ENCODE peak calls at places on chromosomes 1 and 21, in five cellular contexts. E is mesendoderm, P is mesenchymal stem cell, V is H1, H is neuronal stem cell. N is an unnamed sample.

GRCh38 chr21:29080454-29080930 is 7.0 kb upstream of the CCT8 start:
- DNase-seq in E (no peak), P (no peak), V (no peak), H (no peak), N (peak)

GRCh38 chr1:68600049-68600661 is 103.3 kb upstream of the DEPDC1 start:
- DNase-seq in E (peak), P (peak), V (peak), H (no peak), N (peak)

GRCh38 chr1:114468710-114469468 is 42.1 kb downstream of the TRIM33 start:
- DNase-seq in E (no peak), P (peak), V (no peak), H (no peak), N (peak)

GRCh38 chr1:93876284-93876683 is 2.7 kb downstream of the DNTTIP2 start:
- DNase-seq in E (no peak), P (peak), V (no peak), H (no peak), N (no peak)

GRCh38 chr1:165344736-165345135 is 11.8 kb downstream of the LMX1A start:
- DNase-seq in E (no peak), P (no peak), V (no peak), H (no peak), N (no peak)

GRCh38 chr21:42363331-42363730 is 3.0 kb downstream of the TFF1 start:
- DNase-seq in E (no peak), P (no peak), V (no peak), H (no peak), N (no peak)

GRCh38 chr1:165824269-165824643 is 3.2 kb upstream of the UCK2 start:
- DNase-seq in E (no peak), P (no peak), V (no peak), H (no peak), N (no peak)

GRCh38 chr21:34630536-34631143 is 15.7 kb upstream of the RCAN1 start:
- DNase-seq in E (peak), P (peak), V (no peak), H (peak), N (peak)

GRCh38 chr1:85078903-85079302 is 30.6 kb upstream of the MCOLN3 start:
- DNase-seq in E (peak), P (peak), V (no peak), H (no peak), N (peak)

GRCh38 chr1:161970633-161971032 is 53.0 kb downstream of the OLFML2B start:
- DNase-seq in E (no peak), P (no peak), V (no peak), H (no peak), N (no peak)

GRCh38 chr1:179821524-179821923 is 56.1 kb downstream of the TOR1AIP2 start:
- DNase-seq in E (no peak), P (no peak), V (no peak), H (no peak), N (no peak)

GRCh38 chr1:156608036-156608674 is 6.9 kb upstream of the GPATCH4 start:
- DNase-seq in E (peak), P (peak), V (no peak), H (no peak), N (peak)

GRCh38 chr1:844472-845026 is 79.2 kb upstream of the SAMD11 start:
- DNase-seq in E (peak), P (no peak), V (no peak), H (no peak), N (no peak)

GRCh38 chr1:20343937-20344302 is 53.2 kb downstream of the VWA5B1 start:
- DNase-seq in E (no peak), P (no peak), V (no peak), H (no peak), N (no peak)

GRCh38 chr1:240337795-240338194 is 246.1 kb downstream of the FMN2 start:
- DNase-seq in E (no peak), P (peak), V (no peak), H (no peak), N (peak)

GRCh38 chr1:67226688-67227087 is 60.4 kb downstream of the IL23R start:
- DNase-seq in E (no peak), P (no peak), V (no peak), H (no peak), N (no peak)

GRCh38 chr1:14820320-14821085 is 222.0 kb downstream of the KAZN start:
- DNase-seq in E (no peak), P (no peak), V (no peak), H (no peak), N (no peak)

GRCh38 chr1:224542783-224543440 is 73.2 kb upstream of the CNIH3 start:
- DNase-seq in E (peak), P (peak), V (no peak), H (no peak), N (peak)

GRCh38 chr1:185439727-185440415 is 122.8 kb upstream of the IVNS1ABP start:
- DNase-seq in E (no peak), P (peak), V (no peak), H (no peak), N (peak)

GRCh38 chr1:51712590-51712989 is 95.7 kb downstream of the OSBPL9 start:
- DNase-seq in E (no peak), P (no peak), V (no peak), H (no peak), N (no peak)

GRCh38 chr1:113913312-113913668 is 8.2 kb downstream of the DCLRE1B start:
- DNase-seq in E (no peak), P (no peak), V (no peak), H (no peak), N (no peak)

GRCh38 chr1:33181906-33182305 is at the start of gene TRIM62:
- DNase-seq in E (peak), P (peak), V (peak), H (peak), N (peak)

GRCh38 chr1:15146971-15147376 is 6.6 kb upstream of the TMEM51 start:
- DNase-seq in E (no peak), P (no peak), V (no peak), H (no peak), N (no peak)

GRCh38 chr1:89633745-89634625 is 1.1 kb downstream of the LRRC8C start:
- DNase-seq in E (peak), P (peak), V (no peak), H (peak), N (peak)

GRCh38 chr1:20620005-20620404 is 13.3 kb upstream of the PINK1 start:
- DNase-seq in E (no peak), P (no peak), V (no peak), H (no peak), N (no peak)

GRCh38 chr1:67558449-67559193 is 126.4 kb upstream of the GADD45A start:
- DNase-seq in E (no peak), P (no peak), V (no peak), H (no peak), N (no peak)

GRCh38 chr1:92638498-92638897 is 146.4 kb downstream of the EVI5 start:
- DNase-seq in E (no peak), P (no peak), V (no peak), H (no peak), N (no peak)

GRCh38 chr1:78303620-78304019 is 187.2 kb upstream of the PTGFR start:
- DNase-seq in E (no peak), P (peak), V (no peak), H (no peak), N (peak)

GRCh38 chr1:70090875-70091274 is 114.5 kb downstream of the LRRC40 start:
- DNase-seq in E (peak), P (peak), V (no peak), H (no peak), N (peak)

GRCh38 chr1:228319352-228320088 is 87.1 kb downstream of the TRIM11 start:
- DNase-seq in E (no peak), P (no peak), V (no peak), H (no peak), N (no peak)

GRCh38 chr1:30683699-30684098 is 39.7 kb downstream of the MATN1 start:
- DNase-seq in E (no peak), P (no peak), V (no peak), H (no peak), N (no peak)
- H2BK120ac ChIP-seq in E (no peak), P (no peak), V (no peak), H (no peak), N (no peak)

DNA sequence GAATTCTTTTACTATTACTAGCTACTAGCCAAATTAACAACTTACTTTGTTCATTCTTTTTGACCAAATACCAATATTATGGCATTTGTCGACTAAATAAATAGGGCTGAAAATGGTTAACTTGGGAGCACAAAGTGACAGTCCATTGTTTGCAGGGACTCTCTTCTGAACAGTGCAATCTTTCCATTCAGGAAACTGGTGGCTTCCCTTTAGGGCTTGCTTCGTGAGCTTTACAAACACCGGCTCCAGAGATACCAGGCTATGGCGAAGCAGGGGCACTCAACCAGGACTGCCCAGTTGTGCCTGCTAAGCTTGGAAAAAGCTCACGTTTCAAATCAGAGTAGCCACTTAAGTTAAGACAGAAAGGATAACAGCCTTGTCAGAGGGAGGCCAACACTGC is 12.3 kb downstream of the RAB42 start:
- DNase-seq in E (no peak), P (no peak), V (no peak), H (no peak), N (no peak)
- H2BK5ac ChIP-seq in E (no peak), P (no peak), V (no peak), H (no peak), N (no peak)

GRCh38 chr1:150256549-150257341 is 829 bp upstream of the CA14 start:
- DNase-seq in E (peak), P (peak), V (no peak), H (peak), N (no peak)
- H2BK120ac ChIP-seq in E (peak), P (peak), V (peak), H (no peak), N (peak)

DNA sequence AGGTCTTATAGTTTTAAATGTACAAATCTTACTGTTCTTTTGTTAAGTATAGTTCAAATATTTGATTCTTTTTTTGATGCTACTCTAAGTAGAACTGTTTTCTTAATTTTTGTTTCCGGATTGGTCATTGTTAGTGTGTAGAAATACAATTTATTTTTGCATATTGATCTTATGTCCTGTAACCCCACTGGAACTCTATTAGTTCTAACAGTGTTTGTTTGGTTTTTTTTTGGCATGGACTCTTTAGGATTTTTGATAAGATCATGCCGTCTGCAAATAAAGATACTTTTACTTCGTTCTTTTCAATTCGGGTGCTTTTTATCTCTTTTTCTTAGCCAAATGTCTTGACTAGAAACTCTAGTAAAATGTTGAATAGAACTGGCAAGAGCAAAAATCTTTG is 26.5 kb downstream of the GDAP2 start:
- DNase-seq in E (no peak), P (no peak), V (no peak), H (no peak), N (no peak)
- H2BK5ac ChIP-seq in E (no peak), P (no peak), V (no peak), H (no peak), N (no peak)

GRCh38 chr1:232473319-232473718 is 156.6 kb downstream of the SIPA1L2 start:
- DNase-seq in E (peak), P (peak), V (no peak), H (peak), N (peak)

GRCh38 chr1:232477728-232478127 is 152.2 kb downstream of the SIPA1L2 start:
- DNase-seq in E (no peak), P (peak), V (no peak), H (peak), N (peak)

GRCh38 chr1:232473900-232474299 is 156.0 kb downstream of the SIPA1L2 start:
- DNase-seq in E (no peak), P (no peak), V (no peak), H (no peak), N (no peak)

GRCh38 chr1:232474821-232475220 is 155.1 kb downstream of the SIPA1L2 start:
- DNase-seq in E (no peak), P (no peak), V (no peak), H (no peak), N (peak)

DNA sequence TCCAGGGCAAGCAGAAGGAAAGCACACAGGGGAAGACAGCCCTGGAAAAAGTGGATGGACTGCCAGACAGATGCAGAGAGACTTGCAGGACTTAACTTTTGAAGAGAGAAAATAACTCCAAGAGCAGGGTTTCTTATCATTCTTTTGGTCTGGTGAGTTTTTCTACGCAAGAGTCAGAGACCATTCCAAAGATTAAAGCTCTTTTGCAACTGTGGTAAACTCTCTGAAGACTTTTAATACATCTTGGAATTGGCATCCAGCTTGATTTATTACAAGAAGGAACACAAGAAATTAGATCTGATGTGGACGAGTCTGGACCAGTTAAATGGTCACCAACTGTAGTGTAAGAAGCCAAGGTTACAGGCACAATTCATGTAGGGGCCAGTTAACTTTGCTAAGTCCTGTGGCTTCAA is 153.4 kb downstream of the SIPA1L2 start:
- DNase-seq in E (no peak), P (peak), V (no peak), H (no peak), N (peak)
- H2BK120ac ChIP-seq in E (no peak), P (no peak), V (no peak), H (no peak), N (peak)

GRCh38 chr1:109950509-109950908 is 34.1 kb upstream of the AHCYL1 start:
- DNase-seq in E (no peak), P (no peak), V (no peak), H (no peak), N (no peak)
- H2BK5ac ChIP-seq in E (no peak), P (no peak), V (no peak), H (no peak), N (no peak)

DNA sequence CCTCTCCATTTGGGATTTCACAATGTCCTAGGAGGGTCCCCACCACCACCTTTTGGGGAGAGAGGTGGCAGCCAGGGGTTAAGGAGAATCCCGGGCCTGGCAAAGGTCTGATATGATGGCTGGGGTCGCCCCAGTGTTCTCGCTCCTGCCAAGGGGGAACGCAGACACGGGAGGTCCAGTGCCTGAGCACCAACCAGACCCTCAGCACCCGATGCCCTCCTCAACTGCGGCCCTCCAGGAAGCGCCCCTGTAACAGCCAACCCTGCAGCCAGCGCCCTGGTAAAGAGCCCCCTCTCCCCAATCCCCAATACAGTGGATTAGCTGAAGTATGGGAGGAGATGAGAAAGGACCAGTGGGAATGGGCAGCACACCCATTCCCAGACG is 10.4 kb downstream of the ADAMTSL4 start:
- DNase-seq in E (no peak), P (no peak), V (no peak), H (no peak), N (no peak)
- H2BK120ac ChIP-seq in E (no peak), P (no peak), V (no peak), H (no peak), N (no peak)